ENCODE peak calls at places on chromosomes 16 and 17, in four cellular contexts. J, Q, K and F are unnamed samples.

GRCh38 chr17:31857920-31858646 is 961 bp downstream of the COPRS start:
- DNase-seq in K (no peak), Q (no peak), J (no peak), F (no peak)

GRCh38 chr17:4003501-4004421 is 39.5 kb upstream of the ATP2A3 start:
- DNase-seq in Q (peak), J (peak), K (peak), F (no peak)

GRCh38 chr17:38663125-38663751 is 11.5 kb downstream of the EPOP start:
- DNase-seq in Q (peak), K (peak), J (peak), F (peak)

GRCh38 chr17:4969551-4970231 is 2.1 kb upstream of the SPAG7 start:
- DNase-seq in J (no peak), Q (no peak), K (no peak), F (peak)

GRCh38 chr17:28810437-28810836 is 32.2 kb downstream of the FAM222B start:
- DNase-seq in K (no peak), Q (no peak), J (no peak), F (no peak)

GRCh38 chr17:67449885-67450755 is 73.0 kb downstream of the PITPNC1 start:
- DNase-seq in J (no peak), K (no peak), Q (no peak), F (no peak)

GRCh38 chr17:71899317-71899716 is 221.5 kb upstream of the SOX9 start:
- DNase-seq in Q (no peak), K (no peak), J (no peak), F (peak)

GRCh38 chr17:28698253-28698941 is 13.3 kb downstream of the PROCA1 start:
- DNase-seq in Q (no peak), J (peak), K (peak), F (no peak)

GRCh38 chr16:9003322-9003721 is 39.6 kb upstream of the USP7 start:
- DNase-seq in J (no peak), Q (no peak), K (peak), F (no peak)

GRCh38 chr16:24046442-24046841 is 209.7 kb upstream of the CACNG3 start:
- DNase-seq in K (no peak), Q (no peak), J (no peak), F (peak)

GRCh38 chr17:15456486-15456885 is 10.9 kb downstream of the CDRT4 start:
- DNase-seq in Q (no peak), K (no peak), J (no peak), F (no peak)

GRCh38 chr16:1351215-1351581 is 480 bp downstream of the TSR3 start:
- DNase-seq in K (no peak), J (no peak), Q (no peak), F (no peak)

GRCh38 chr17:63775420-63775819 is 1.4 kb downstream of the DDX42 start:
- DNase-seq in Q (no peak), J (no peak), K (no peak), F (no peak)

GRCh38 chr17:58756246-58757161 is 850 bp downstream of the PPM1E start:
- DNase-seq in Q (no peak), K (no peak), J (no peak), F (peak)

GRCh38 chr17:81057079-81057730 is 22.3 kb downstream of the BAIAP2 start:
- DNase-seq in Q (peak), K (no peak), J (no peak), F (peak)

GRCh38 chr16:27273670-27274522 is 5.3 kb upstream of the NSMCE1 start:
- DNase-seq in K (no peak), Q (no peak), J (no peak), F (no peak)

GRCh38 chr16:73232555-73233422 is 184.9 kb upstream of the ZFHX3 start:
- DNase-seq in Q (peak), K (peak), J (peak), F (peak)

GRCh38 chr16:86319871-86320270 is 190.5 kb upstream of the FOXF1 start:
- DNase-seq in K (no peak), J (no peak), Q (no peak), F (no peak)

DNA sequence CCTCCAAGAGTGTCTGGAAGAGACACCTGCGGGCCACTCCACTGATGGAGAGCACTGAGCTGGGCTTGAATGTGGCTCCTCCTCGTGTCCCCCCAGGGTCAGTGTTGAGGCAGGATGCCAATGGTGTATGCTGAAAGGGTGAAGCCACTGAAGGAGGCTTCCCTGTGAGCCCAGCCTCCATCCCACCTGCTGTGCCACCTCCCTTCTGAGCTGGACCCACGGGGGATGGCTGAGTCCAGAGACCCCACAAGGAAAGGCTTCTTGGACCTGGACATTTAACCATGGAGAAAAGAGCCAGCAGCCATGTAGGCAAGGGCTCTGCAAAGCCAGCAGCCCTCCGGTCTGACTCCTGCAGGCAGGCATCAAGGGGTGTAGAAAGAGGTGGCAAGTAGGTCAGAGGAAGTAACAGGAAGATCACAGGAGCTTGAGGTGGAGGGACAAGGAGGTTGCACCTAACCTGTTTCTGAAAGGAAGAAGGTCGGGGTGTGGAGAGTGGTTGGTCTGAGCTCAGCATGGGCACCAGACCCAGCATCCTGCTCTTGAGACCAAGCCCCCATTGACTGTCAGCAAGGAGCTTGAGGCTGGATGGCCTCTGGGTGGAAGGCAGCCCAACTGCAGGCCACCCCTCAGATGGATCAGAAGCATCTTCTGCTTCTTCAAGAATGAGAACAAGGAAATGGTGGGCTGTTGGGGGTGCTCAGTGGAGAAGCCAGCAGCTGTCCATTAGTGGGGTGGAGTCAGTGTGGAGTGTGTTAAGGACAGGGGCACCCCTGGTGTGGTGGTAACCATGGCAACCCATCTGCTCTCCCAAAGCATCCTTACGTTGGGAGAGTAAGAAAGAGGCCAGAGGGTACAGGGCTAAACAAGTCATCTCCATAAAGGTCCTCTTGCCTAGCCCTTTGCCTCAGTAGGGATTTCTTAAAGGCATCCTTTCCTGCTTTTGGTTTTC is 80.7 kb downstream of the PLD6 start:
- DNase-seq in Q (no peak), J (peak), K (no peak), F (no peak)
- H3K27ac ChIP-seq in Q (peak), J (no peak), K (no peak), F (peak)

GRCh38 chr16:83926726-83927397 is 26.2 kb upstream of the OSGIN1 start:
- DNase-seq in J (peak), Q (peak), K (peak), F (peak)
- H3K4me3 ChIP-seq in J (peak), Q (no peak), K (no peak), F (no peak)

GRCh38 chr17:57213180-57213825 is 43.0 kb upstream of the MSI2 start:
- DNase-seq in Q (no peak), K (no peak), J (no peak), F (no peak)
- H3K27ac ChIP-seq in Q (no peak), K (no peak), J (no peak), F (no peak)

DNA sequence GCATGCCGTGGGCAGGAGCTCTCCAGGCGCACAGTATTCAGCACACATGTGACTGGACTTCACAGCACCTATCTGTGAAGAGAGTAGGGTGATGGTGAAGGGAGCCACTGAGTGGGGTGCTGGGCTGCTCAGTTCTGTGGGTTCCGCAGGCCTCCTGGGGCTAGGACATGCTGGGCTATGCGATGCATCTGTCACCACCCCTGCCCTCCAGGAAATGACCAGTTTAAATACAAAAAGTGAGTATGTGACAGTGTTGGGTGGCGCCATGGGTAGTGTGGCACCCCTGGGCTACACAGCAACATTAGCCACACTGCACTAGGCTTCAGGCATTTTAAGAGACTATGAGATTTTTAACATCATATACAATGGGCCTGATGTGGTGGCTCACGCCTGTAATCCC is 28.6 kb downstream of the MYLK3 start:
- DNase-seq in K (no peak), J (no peak), Q (no peak), F (no peak)
- H3K4me3 ChIP-seq in K (no peak), J (no peak), Q (no peak), F (no peak)

GRCh38 chr17:57620576-57620975 is 124.5 kb downstream of the CCDC182 start:
- DNase-seq in K (no peak), J (no peak), Q (no peak), F (no peak)

GRCh38 chr17:57622886-57623433 is 122.1 kb downstream of the CCDC182 start:
- DNase-seq in K (no peak), Q (peak), J (no peak), F (peak)

GRCh38 chr17:57623620-57624019 is 121.5 kb downstream of the CCDC182 start:
- DNase-seq in K (no peak), J (no peak), Q (no peak), F (no peak)

GRCh38 chr17:57624390-57624789 is 120.7 kb downstream of the CCDC182 start:
- DNase-seq in Q (no peak), J (no peak), K (no peak), F (no peak)

DNA sequence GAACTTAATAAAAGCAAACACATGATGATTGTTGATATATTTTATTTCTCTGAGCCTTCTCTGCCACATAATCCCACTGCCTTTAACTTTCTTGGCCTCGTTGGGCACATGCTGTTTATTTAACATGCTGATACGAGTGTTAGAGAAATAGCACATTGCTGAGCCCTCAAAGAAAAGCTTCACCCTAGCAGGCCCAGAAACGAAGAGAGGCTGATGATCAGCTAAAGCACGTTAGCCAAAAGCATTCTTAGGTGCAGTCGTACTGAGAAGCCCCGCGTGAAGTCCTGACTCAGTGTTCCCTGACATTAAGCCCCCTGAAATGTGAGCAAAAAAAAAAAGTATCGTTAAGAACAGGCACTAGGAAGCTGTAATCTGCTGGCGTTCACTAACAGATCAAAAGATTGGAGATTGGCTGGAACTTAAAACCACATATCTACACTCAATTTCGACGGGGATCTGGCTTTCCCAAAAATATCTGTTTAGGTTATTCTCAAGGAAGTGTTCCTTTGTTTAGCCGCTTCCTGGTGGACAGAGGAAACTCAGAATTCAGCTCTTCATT is 122.7 kb downstream of the CCDC182 start:
- DNase-seq in K (no peak), J (no peak), Q (no peak), F (no peak)
- H3K27ac ChIP-seq in K (no peak), J (no peak), Q (no peak), F (peak)

GRCh38 chr16:79597775-79598174 is 2.8 kb downstream of the MAF start:
- DNase-seq in Q (no peak), J (no peak), K (no peak), F (no peak)
- H3K4me3 ChIP-seq in Q (peak), J (peak), K (no peak), F (peak)

GRCh38 chr16:66554021-66554420 is 1.6 kb downstream of the CKLF start:
- DNase-seq in J (no peak), Q (no peak), K (no peak), F (no peak)

GRCh38 chr16:66551362-66551761 is 1.0 kb upstream of the CKLF start:
- DNase-seq in K (peak), Q (peak), J (no peak), F (no peak)

GRCh38 chr16:66552288-66553143 is at the start of gene CKLF:
- DNase-seq in K (peak), J (peak), Q (peak), F (peak)

GRCh38 chr16:66553223-66553622 is 847 bp downstream of the CKLF start:
- DNase-seq in K (peak), Q (no peak), J (no peak), F (no peak)

DNA sequence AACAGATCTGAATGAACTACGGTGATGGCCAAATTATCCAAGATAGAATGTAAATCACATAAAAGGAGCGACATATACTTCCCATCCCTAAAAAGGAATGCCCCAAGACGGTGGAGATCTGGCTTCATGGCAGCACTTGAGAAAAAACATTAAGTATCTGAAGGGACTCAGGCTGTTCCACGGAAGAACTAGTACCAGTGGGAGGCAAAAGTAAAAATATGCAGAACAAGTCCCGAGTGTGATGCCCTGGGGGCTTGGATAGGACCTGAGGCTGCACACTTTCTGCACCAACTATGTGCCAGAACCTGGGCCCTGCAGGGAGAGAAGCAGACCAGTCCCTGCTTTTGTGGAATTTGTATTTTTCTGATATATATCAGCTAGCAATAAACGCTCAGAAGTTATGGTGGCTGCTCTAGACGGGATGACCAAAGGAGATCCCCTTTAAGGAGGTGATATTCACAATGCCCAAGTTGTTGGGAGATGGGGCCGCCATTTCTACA is 538 bp upstream of the CKLF start:
- DNase-seq in J (no peak), K (no peak), Q (no peak), F (no peak)
- H3K27ac ChIP-seq in J (peak), K (peak), Q (peak), F (peak)

GRCh38 chr17:74325376-74325742 is 667 bp upstream of the KIF19 start:
- DNase-seq in J (no peak), Q (no peak), K (no peak), F (no peak)
- H3K4me3 ChIP-seq in J (no peak), Q (no peak), K (no peak), F (no peak)

DNA sequence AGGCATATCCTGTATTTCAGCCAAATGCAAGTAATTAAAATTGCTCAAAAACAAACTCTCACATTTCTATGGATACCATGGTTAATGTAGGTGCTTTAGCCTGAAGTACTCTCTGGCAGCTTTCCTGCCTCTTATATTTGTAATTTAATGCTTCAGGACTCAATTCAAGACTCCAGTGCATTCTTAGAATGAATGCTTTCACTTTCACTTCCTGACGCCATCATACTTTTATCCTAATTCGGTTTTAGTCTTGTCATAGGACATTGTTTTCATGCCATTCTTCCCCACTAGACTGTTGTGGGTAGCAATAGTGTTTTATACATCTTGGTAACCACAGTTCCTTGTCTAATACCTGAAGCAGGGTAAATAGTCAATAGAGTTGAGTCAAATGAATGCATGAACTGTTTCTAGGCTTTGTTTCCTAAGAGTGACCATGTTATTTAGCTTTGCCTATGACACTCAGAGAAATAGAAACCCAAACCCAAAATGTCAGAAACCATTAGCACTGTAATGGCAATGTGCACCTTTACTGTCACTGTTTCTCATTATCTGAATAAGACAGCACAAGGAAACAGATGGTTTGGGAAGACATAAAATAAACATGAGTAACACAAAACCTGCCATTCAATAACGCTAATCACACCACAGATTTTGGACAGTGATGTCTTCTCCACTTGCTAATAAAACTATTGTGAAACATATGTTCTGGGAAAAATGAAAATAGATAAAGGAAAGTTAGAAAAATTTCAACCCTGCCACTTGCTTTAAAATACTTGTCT is 705.4 kb downstream of the CDH11 start:
- DNase-seq in K (no peak), J (no peak), Q (no peak), F (no peak)
- H3K27ac ChIP-seq in K (no peak), J (no peak), Q (no peak), F (no peak)